ENCODE peak calls at places on chromosomes 16 and 17, in four cellular contexts. J is K562, K is HepG2, S is GM12878. O is an unnamed sample.

GRCh38 chr17:9763643-9764042 is 27.7 kb downstream of the DHRS7C start:
- DNase-seq in J (no peak), K (no peak), S (no peak), O (no peak)

GRCh38 chr16:1772362-1772907 is at the start of gene EME2:
- DNase-seq in J (peak), K (peak), S (no peak), O (no peak)

GRCh38 chr16:2512920-2513404 is 790 bp upstream of the ATP6V0C start:
- DNase-seq in J (no peak), K (no peak), S (no peak), O (peak)

GRCh38 chr17:79803997-79804855 is 7.3 kb upstream of the CBX8 start:
- DNase-seq in J (no peak), K (no peak), S (peak), O (peak)

GRCh38 chr16:27646811-27647210 is 96.9 kb downstream of the KATNIP start:
- DNase-seq in J (no peak), K (no peak), S (no peak), O (no peak)

GRCh38 chr17:59914274-59914854 is 21.4 kb downstream of the RPS6KB1 start:
- DNase-seq in J (peak), K (peak), S (no peak), O (no peak)

GRCh38 chr16:2428051-2428786 is 1.0 kb upstream of the CCNF start:
- DNase-seq in J (peak), K (no peak), S (no peak), O (peak)

GRCh38 chr17:40451420-40451819 is 8.2 kb downstream of the IGFBP4 start:
- DNase-seq in J (no peak), K (no peak), S (no peak), O (no peak)

GRCh38 chr17:73290399-73291259 is 21.2 kb downstream of the CDC42EP4 start:
- DNase-seq in J (no peak), K (no peak), S (no peak), O (no peak)

GRCh38 chr17:15651583-15652110 is 32.1 kb upstream of the FBXW10B start:
- DNase-seq in J (peak), K (peak), S (peak), O (peak)

GRCh38 chr16:12231666-12232065 is 255.1 kb downstream of the SNX29 start:
- DNase-seq in J (no peak), K (no peak), S (no peak), O (no peak)

GRCh38 chr16:59886021-59886420 is 1151.9 kb upstream of the GOT2 start:
- DNase-seq in J (no peak), K (no peak), S (no peak), O (no peak)

GRCh38 chr16:76900285-76901263 is 290.4 kb upstream of the MON1B start:
- DNase-seq in J (no peak), K (no peak), S (no peak), O (no peak)

GRCh38 chr17:38616361-38616760 is 10.6 kb upstream of the SRCIN1 start:
- DNase-seq in J (no peak), K (no peak), S (no peak), O (no peak)

GRCh38 chr16:89373355-89374110 is 116.8 kb downstream of the ANKRD11 start:
- DNase-seq in J (no peak), K (no peak), S (no peak), O (no peak)

GRCh38 chr17:11336290-11336995 is 95.4 kb downstream of the SHISA6 start:
- DNase-seq in J (no peak), K (no peak), S (no peak), O (no peak)

GRCh38 chr16:59164461-59164860 is 430.3 kb upstream of the GOT2 start:
- DNase-seq in J (no peak), K (no peak), S (no peak), O (peak)

DNA sequence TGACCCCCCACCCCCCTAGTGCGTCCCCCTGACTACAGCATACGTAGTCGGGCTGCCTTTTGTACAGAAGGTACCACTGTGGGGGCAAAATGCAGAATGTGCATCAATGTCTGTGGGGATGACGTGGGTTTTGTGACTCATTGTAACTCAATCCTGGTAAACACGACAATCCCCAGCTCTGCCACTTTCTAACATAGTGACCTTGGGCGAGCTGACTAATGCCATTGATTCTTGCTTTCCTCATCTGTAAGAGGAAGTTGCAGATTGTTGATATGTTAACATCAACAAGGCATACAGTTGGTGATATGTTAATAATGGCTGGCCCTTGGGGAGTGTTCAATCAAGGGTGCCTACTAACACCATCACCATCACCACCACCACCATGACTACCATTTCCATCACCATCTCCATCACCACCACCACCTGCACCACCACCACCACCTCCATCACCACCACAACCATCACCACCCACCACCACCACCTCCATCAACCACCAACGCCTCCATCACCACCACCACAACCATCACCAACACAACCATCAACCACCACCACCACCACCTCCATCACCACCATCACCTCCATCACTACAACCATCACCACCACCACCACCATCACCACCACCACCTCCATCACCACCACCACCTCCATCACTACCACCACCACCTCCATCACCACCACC is 15.9 kb downstream of the MARCHF10 start:
- DNase-seq in J (no peak), K (peak), S (no peak), O (no peak)
- TF ChIP-seq SP1 in J (no peak), K (no peak), S (no peak), O (no peak)

DNA sequence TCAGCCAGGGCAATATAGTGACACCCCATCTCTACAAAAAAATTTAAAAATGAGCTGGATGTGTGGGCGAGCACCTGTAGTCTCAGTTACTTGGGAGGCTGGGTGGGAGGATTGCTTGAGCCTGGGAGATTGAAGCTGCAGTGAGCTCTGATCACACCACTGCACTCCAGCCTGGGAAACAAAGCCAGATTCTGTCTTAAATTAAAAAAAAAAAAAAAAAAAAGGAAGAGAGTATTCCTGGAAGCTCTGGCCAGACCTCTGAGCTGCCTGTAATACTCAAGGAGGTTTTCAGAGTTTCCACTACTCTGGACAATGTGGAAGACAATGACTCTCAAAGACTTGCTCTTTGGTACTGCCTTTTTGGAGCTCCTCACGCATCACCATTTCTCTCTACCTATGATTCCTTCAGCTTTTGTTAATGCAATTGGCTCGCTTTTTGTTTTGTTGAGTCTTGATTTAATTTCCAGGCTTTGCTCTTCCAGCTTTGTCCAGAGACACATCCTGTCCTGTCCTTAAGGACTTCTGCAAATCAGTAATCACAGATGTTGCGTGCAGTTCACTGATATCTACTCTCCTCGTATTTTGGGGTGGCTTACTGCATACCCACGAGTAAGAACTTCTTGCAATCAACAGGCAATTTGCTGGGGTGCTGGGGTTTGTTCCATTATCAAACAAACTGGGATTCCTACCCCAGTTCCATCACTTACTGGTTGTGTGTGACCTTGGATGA is 10.8 kb downstream of the CHD9 start:
- DNase-seq in J (no peak), K (no peak), S (no peak), O (no peak)
- TF ChIP-seq TCF7 in J (no peak), K (no peak), S (no peak), O (no peak)

GRCh38 chr16:28836761-28837064 is 9.4 kb downstream of the TUFM start:
- DNase-seq in J (no peak), K (no peak), S (no peak), O (no peak)
- TF ChIP-seq SP1 in J (no peak), K (no peak), S (no peak), O (no peak)

DNA sequence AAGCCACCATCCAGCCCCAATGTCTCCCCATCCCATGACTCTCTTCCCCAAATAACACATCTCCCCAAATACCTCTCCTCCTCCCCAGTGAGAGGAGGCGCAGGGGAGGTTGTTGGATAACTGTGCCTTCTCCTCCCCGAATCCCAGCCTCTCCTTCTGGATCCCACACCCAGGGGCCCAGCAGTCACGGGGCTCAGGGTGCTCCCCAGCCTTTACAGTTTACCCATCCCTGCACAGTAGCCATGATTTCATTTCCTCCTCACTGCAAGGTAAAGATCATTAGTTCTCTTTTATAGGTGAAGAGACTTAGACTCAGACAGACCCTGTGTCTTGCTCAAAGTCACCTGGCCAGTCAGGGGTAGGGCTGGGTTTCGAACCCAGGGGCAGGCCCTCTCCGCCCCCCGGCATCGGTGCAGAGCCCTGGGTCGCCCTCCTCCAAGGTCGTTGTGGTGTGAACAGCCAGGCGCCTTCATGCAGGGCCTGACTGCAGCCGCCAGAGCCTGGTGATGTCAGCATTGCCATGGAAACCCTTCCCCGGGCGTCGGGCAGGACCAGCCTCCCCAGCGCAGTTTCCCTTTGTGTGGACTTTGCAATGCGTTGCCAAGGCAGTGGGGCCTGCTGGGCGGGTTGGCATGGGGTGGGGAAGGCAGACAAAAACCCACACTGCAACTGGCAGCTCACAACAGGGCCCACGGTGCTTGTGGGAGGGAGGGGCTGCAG is 53.3 kb upstream of the TOB1 start:
- DNase-seq in J (peak), K (peak), S (no peak), O (peak)
- TF ChIP-seq TCF7 in J (no peak), K (no peak), S (no peak), O (no peak)

O was measured in WTC11.